ENCODE peak calls at places on chromosomes 13 and 19, in five cellular contexts. U is body of pancreas, X is lower leg skin, H is H1, I is esophagus squamous epithelium. N is an unnamed sample.
A peak's percentile ranks its signal among the peaks of the same experiment; 100 is the strongest.

GRCh38 chr19:17915940-17916593 is 16.7 kb upstream of the CCDC124 start:
- DNase-seq in U (peak; percentile 15), X (no peak), H (no peak), I (no peak), N (no peak)

GRCh38 chr19:20238025-20238623 is 71.1 kb downstream of the ZNF486 start:
- DNase-seq in U (peak; percentile 94), X (peak; percentile 76), H (peak; percentile 78), I (peak; percentile 33), N (peak; percentile 93)

GRCh38 chr13:93244141-93244917 is 17.7 kb downstream of the GPC6 start:
- DNase-seq in U (no peak), X (no peak), H (no peak), I (no peak), N (no peak)

GRCh38 chr13:94280357-94280756 is 199.1 kb downstream of the DCT start:
- DNase-seq in U (no peak), X (no peak), H (no peak), I (no peak), N (no peak)

GRCh38 chr13:63690672-63691071 is 2275.0 kb upstream of the PCDH20 start:
- DNase-seq in U (no peak), X (no peak), H (no peak), I (no peak), N (no peak)

GRCh38 chr13:101649490-101650126 is 197.1 kb downstream of the ITGBL1 start:
- DNase-seq in U (no peak), X (peak; percentile 21), H (no peak), I (no peak), N (no peak)

GRCh38 chr13:85900521-85900920 is 101.3 kb upstream of the SLITRK6 start:
- DNase-seq in U (no peak), X (no peak), H (no peak), I (no peak), N (no peak)

GRCh38 chr19:14442904-14443631 is 10.0 kb downstream of the PKN1 start:
- DNase-seq in U (no peak), X (no peak), H (no peak), I (no peak), N (no peak)

GRCh38 chr19:46299695-46300094 is 2.9 kb downstream of the HIF3A start:
- DNase-seq in U (no peak), X (no peak), H (no peak), I (no peak), N (no peak)

GRCh38 chr13:49498211-49498610 is 2.5 kb downstream of the PHF11 start:
- DNase-seq in U (no peak), X (no peak), H (no peak), I (no peak), N (no peak)

GRCh38 chr19:18589380-18590272 is 1.0 kb downstream of the REX1BD start:
- DNase-seq in U (peak; percentile 73), X (no peak), H (peak; percentile 69), I (no peak), N (peak; percentile 56)

GRCh38 chr19:42529248-42529764 is 1.0 kb upstream of the CEACAM1 start:
- DNase-seq in U (peak; percentile 72), X (peak; percentile 32), H (peak; percentile 49), I (no peak), N (no peak)

GRCh38 chr19:48403606-48404005 is 10.1 kb downstream of the GRIN2D start:
- DNase-seq in U (peak; percentile 59), X (no peak), H (no peak), I (no peak), N (peak; percentile 58)

GRCh38 chr13:37657134-37657533 is 58.6 kb upstream of the POSTN start:
- DNase-seq in U (no peak), X (no peak), H (no peak), I (no peak), N (no peak)

GRCh38 chr19:6733338-6734095 is 3.9 kb downstream of the GPR108 start:
- DNase-seq in U (no peak), X (no peak), H (no peak), I (no peak), N (no peak)

GRCh38 chr13:96086736-96087135 is 3.2 kb upstream of the HS6ST3 start:
- DNase-seq in U (no peak), X (no peak), H (no peak), I (no peak), N (no peak)

GRCh38 chr19:10654610-10655456 is 687 bp downstream of the ILF3 start:
- DNase-seq in U (peak; percentile 29), X (peak; percentile 41), H (peak; percentile 72), I (no peak), N (peak; percentile 77)

GRCh38 chr13:83867708-83868107 is 14.6 kb downstream of the SLITRK1 start:
- DNase-seq in U (no peak), X (no peak), H (no peak), I (no peak), N (no peak)

GRCh38 chr13:39108746-39109145 is 70.5 kb downstream of the NHLRC3 start:
- DNase-seq in U (no peak), X (no peak), H (no peak), I (no peak), N (no peak)

GRCh38 chr13:58953638-58954037 is 1210.1 kb downstream of the DIAPH3 start:
- DNase-seq in U (no peak), X (no peak), H (no peak), I (no peak), N (no peak)

GRCh38 chr19:56837492-56837891 is 3.0 kb downstream of the PEG3 start:
- DNase-seq in U (peak; percentile 92), X (peak; percentile 41), H (no peak), I (no peak), N (peak; percentile 83)

GRCh38 chr19:3294080-3294850 is 69.8 kb downstream of the CELF5 start:
- DNase-seq in U (no peak), X (no peak), H (no peak), I (no peak), N (no peak)

GRCh38 chr13:21973437-21974125 is 302.7 kb downstream of the FGF9 start:
- DNase-seq in U (no peak), X (no peak), H (no peak), I (no peak), N (no peak)

GRCh38 chr19:6674868-6675305 is 4.9 kb upstream of the TNFSF14 start:
- DNase-seq in U (peak; percentile 68), X (peak; percentile 47), H (peak; percentile 39), I (no peak), N (peak; percentile 51)

GRCh38 chr19:8004723-8005513 is 523 bp downstream of the ELAVL1 start:
- DNase-seq in U (no peak), X (no peak), H (no peak), I (no peak), N (no peak)

GRCh38 chr13:29676535-29676934 is 81.0 kb upstream of the SLC7A1 start:
- DNase-seq in U (no peak), X (no peak), H (no peak), I (no peak), N (no peak)

GRCh38 chr13:112561478-112561877 is 26.5 kb downstream of the TUBGCP3 start:
- DNase-seq in U (no peak), X (no peak), H (no peak), I (no peak), N (no peak)

GRCh38 chr13:51067376-51068125 is 43.5 kb downstream of the C13orf42 start:
- DNase-seq in U (no peak), X (no peak), H (no peak), I (no peak), N (no peak)

GRCh38 chr19:33676999-33677665 is 55.4 kb downstream of the CHST8 start:
- DNase-seq in U (no peak), X (no peak), H (no peak), I (no peak), N (no peak)

GRCh38 chr19:11233073-11233472 is 6.3 kb upstream of the ANGPTL8 start:
- DNase-seq in U (no peak), X (no peak), H (no peak), I (no peak), N (no peak)

GRCh38 chr13:36766295-36766694 is 52.7 kb upstream of the RFXAP start:
- DNase-seq in U (no peak), X (no peak), H (no peak), I (no peak), N (no peak)

GRCh38 chr19:1094655-1094977 is 559 bp downstream of the POLR2E start:
- DNase-seq in U (no peak), X (no peak), H (no peak), I (no peak), N (no peak)

GRCh38 chr19:1094978-1095701 is at the start of gene POLR2E:
- DNase-seq in U (peak; percentile 100), X (peak; percentile 97), H (peak; percentile 90), I (peak; percentile 85), N (peak; percentile 100)

GRCh38 chr19:1093330-1093729 is 1.8 kb downstream of the POLR2E start:
- DNase-seq in U (no peak), X (no peak), H (no peak), I (no peak), N (no peak)

GRCh38 chr19:1091544-1092175 is 3.5 kb downstream of the POLR2E start:
- DNase-seq in U (no peak), X (no peak), H (no peak), I (no peak), N (no peak)

DNA sequence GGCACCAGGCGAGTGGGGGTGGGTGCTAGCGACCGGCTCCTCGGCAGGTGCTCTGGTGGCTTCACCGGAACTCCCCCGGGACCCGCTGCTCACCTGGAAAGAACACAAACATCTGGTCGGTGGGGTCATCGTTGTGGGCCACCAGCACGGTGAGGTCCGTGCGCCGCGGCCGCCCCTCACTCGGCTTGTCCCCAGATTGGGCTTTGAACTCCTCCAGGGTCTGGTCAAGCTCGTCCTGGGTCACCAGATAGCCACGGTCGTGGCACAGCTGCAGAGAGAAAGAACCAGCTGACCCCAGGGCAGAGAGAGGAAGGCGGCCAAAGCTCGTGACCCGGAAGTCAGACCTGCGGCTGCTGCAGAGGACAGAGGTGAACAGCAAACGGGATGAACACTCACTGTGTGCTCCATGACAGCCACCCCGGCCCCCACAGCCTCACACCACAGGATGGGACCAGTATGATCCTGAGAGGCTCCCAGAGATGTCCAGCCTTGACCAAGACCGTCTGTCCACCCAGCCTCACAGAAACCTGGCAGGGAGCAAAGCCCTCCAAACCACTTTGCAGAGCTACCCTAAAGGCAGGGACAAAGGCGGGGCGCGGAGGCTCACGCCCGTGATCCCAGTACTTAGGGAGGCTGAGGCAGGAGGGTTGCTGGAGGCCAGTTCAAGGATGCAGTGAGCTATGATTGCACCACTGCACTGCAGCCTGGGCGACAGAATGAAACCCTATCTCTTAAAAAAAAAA is 1.2 kb downstream of the POLR2E start:
- DNase-seq in U (no peak), X (no peak), H (no peak), I (no peak), N (no peak)
- TF ChIP-seq POLR2A in U (no peak), X (no peak), H (no peak), I (no peak), N (no peak)

GRCh38 chr13:44576396-44577235 is 486 bp upstream of the TSC22D1 start:
- DNase-seq in U (peak; percentile 23), X (no peak), H (no peak), I (no peak), N (no peak)
- TF ChIP-seq POLR2A in U (peak; percentile 50), X (no peak), H (peak; percentile 36), I (no peak), N (no peak)

GRCh38 chr19:35903550-35904179 is 1.3 kb downstream of the HCST start:
- DNase-seq in U (peak; percentile 88), X (peak; percentile 83), H (peak; percentile 60), I (peak; percentile 75), N (peak; percentile 77)
- TF ChIP-seq POLR2A in U (no peak), X (no peak), H (no peak), I (no peak), N (no peak)

GRCh38 chr19:39873385-39873784 is 27.2 kb upstream of the FBL start:
- DNase-seq in U (no peak), X (no peak), H (no peak), I (no peak), N (no peak)

GRCh38 chr19:39874404-39874803 is 28.2 kb upstream of the FBL start:
- DNase-seq in U (no peak), X (no peak), H (no peak), I (no peak), N (no peak)

GRCh38 chr19:39878398-39878797 is 32.2 kb upstream of the FBL start:
- DNase-seq in U (no peak), X (no peak), H (no peak), I (no peak), N (no peak)
- TF ChIP-seq POLR2A in U (no peak), X (no peak), H (no peak), I (no peak), N (no peak)

N was measured in heart left ventricle.